ENCODE peak calls at places on chromosomes 6 and 20, in five cellular contexts. One of them, this sample, is unnamed.

GRCh38 chr6:3990692-3991491 is 88.0 kb downstream of the FAM217A start:
- DNase-seq in K562: peak
- DNase-seq in HCT116: peak
- DNase-seq in H1: peak
- DNase-seq in SK-N-SH: peak
- DNase-seq in this sample: peak

GRCh38 chr6:85360794-85361642 is 88.9 kb upstream of the NT5E start:
- DNase-seq in K562: no peak
- DNase-seq in H1: no peak
- DNase-seq in SK-N-SH: no peak
- DNase-seq in HCT116: peak
- DNase-seq in this sample: no peak

GRCh38 chr6:34272022-34272926 is 23.5 kb upstream of the SMIM29 start:
- DNase-seq in K562: peak
- DNase-seq in SK-N-SH: peak
- DNase-seq in HCT116: no peak
- DNase-seq in H1: no peak
- DNase-seq in this sample: no peak

GRCh38 chr6:109303647-109304283 is 78.5 kb downstream of the CD164 start:
- DNase-seq in SK-N-SH: no peak
- DNase-seq in K562: peak
- DNase-seq in H1: no peak
- DNase-seq in HCT116: no peak
- DNase-seq in this sample: no peak

GRCh38 chr6:97215157-97215769 is 67.8 kb downstream of the MMS22L start:
- DNase-seq in K562: peak
- DNase-seq in H1: peak
- DNase-seq in HCT116: peak
- DNase-seq in SK-N-SH: peak
- DNase-seq in this sample: no peak

GRCh38 chr6:33213166-33213988 is 5.1 kb downstream of the RING1 start:
- DNase-seq in H1: no peak
- DNase-seq in SK-N-SH: peak
- DNase-seq in K562: no peak
- DNase-seq in HCT116: no peak
- DNase-seq in this sample: no peak

GRCh38 chr20:9301129-9302072 is 213.0 kb upstream of the LAMP5 start:
- DNase-seq in H1: no peak
- DNase-seq in SK-N-SH: no peak
- DNase-seq in K562: no peak
- DNase-seq in HCT116: peak
- DNase-seq in this sample: no peak

GRCh38 chr6:107418118-107418517 is 41.2 kb downstream of the PDSS2 start:
- DNase-seq in K562: peak
- DNase-seq in SK-N-SH: no peak
- DNase-seq in HCT116: no peak
- DNase-seq in H1: no peak
- DNase-seq in this sample: no peak

GRCh38 chr20:61576372-61576771 is 324.3 kb downstream of the CDH4 start:
- DNase-seq in K562: no peak
- DNase-seq in H1: no peak
- DNase-seq in SK-N-SH: no peak
- DNase-seq in HCT116: no peak
- DNase-seq in this sample: no peak

GRCh38 chr6:41028618-41029486 is 10.2 kb downstream of the UNC5CL start:
- DNase-seq in SK-N-SH: no peak
- DNase-seq in HCT116: no peak
- DNase-seq in H1: no peak
- DNase-seq in K562: no peak
- DNase-seq in this sample: no peak

GRCh38 chr6:163152701-163153100 is 261.8 kb upstream of the QKI start:
- DNase-seq in SK-N-SH: no peak
- DNase-seq in K562: no peak
- DNase-seq in H1: no peak
- DNase-seq in HCT116: no peak
- DNase-seq in this sample: no peak

GRCh38 chr6:19873031-19873430 is 35.9 kb downstream of the ID4 start:
- DNase-seq in H1: no peak
- DNase-seq in HCT116: no peak
- DNase-seq in K562: peak
- DNase-seq in SK-N-SH: peak
- DNase-seq in this sample: no peak

GRCh38 chr20:1301031-1301529 is 27.9 kb downstream of the SDCBP2 start:
- DNase-seq in H1: no peak
- DNase-seq in K562: peak
- DNase-seq in HCT116: peak
- DNase-seq in SK-N-SH: no peak
- DNase-seq in this sample: peak

GRCh38 chr6:47334334-47334733 is 24.6 kb upstream of the TNFRSF21 start:
- DNase-seq in K562: no peak
- DNase-seq in SK-N-SH: no peak
- DNase-seq in HCT116: no peak
- DNase-seq in H1: no peak
- DNase-seq in this sample: no peak

DNA sequence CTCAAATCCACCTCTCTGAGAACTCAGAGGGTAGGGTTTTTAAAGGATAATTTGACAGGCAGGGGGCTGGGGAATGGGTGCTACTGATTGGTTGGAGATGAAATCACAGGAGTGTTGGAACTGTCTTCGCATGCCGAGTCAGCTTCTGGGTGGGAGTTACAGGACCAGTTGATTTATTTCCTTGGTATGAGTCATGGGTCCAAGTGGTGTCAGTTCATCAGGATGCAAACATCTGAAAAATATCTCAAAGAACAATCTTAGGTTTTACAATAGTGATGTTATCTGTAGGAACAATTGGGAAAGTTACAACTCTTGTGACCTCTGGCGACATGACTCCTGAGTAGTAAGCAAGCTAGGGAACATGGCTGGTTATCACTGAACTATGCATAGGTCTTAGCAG is 21.8 kb downstream of the C6orf163 start:
- DNase-seq in H1: no peak
- DNase-seq in K562: peak
- DNase-seq in HCT116: no peak
- DNase-seq in SK-N-SH: no peak
- DNase-seq in this sample: no peak
- TF ChIP-seq YY1 in H1: no peak
- TF ChIP-seq YY1 in K562: no peak
- TF ChIP-seq YY1 in HCT116: no peak
- TF ChIP-seq YY1 in SK-N-SH: no peak
- TF ChIP-seq YY1 in this sample: no peak

DNA sequence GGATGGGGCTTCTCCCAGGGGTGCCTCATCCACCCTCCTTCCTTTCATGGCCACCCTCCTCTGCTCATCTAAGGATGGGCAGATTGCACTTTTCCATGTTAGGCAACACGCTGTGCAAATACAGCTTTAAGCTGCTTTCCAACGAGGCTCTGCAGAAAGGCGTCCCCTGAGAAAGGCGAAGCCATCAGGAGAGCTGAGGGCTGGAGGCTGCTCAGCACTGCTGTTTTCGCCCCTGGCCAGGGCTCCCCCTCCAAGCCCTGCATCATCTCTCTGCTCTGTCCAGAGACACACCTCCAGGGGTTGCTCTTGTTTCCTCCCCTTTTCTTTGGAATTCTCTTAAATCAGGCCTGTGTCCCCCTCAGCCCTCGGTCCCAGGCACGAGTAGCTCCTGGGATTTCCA is 526.1 kb downstream of the CDH26 start:
- DNase-seq in HCT116: no peak
- DNase-seq in H1: no peak
- DNase-seq in K562: no peak
- DNase-seq in SK-N-SH: no peak
- DNase-seq in this sample: no peak
- TF ChIP-seq YY1 in HCT116: no peak
- TF ChIP-seq YY1 in H1: no peak
- TF ChIP-seq YY1 in K562: no peak
- TF ChIP-seq YY1 in SK-N-SH: no peak
- TF ChIP-seq YY1 in this sample: no peak

DNA sequence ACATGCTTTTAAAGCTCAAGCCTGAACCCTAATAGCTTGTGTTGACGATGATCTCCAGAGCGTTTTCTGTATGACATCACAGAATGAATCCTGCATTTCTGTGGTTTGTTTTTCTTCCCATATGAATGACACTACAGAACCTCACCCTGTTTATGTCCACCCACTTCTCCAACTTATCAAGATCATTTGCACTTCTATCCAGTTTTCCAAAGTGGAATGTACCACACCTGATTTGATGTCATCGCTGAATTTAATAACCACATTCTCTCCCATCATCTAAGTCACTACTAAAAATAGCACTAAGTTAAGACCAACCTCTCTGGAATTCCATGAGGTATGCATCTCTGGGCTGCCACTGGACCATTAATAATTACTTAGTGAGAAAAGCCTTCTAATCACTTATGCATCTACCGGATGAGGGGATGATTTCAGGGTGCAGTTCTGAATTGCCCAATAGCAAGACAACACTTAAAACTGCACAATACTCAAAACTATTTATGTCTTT is 33.3 kb upstream of the CITED2 start:
- DNase-seq in HCT116: no peak
- DNase-seq in K562: no peak
- DNase-seq in H1: no peak
- DNase-seq in SK-N-SH: no peak
- DNase-seq in this sample: no peak
- TF ChIP-seq YY1 in HCT116: no peak
- TF ChIP-seq YY1 in K562: no peak
- TF ChIP-seq YY1 in H1: no peak
- TF ChIP-seq YY1 in SK-N-SH: no peak
- TF ChIP-seq YY1 in this sample: no peak

GRCh38 chr6:87212596-87212995 is 57.2 kb downstream of the ZNF292 start:
- DNase-seq in H1: no peak
- DNase-seq in SK-N-SH: no peak
- DNase-seq in K562: no peak
- DNase-seq in HCT116: no peak
- DNase-seq in this sample: no peak
- TF ChIP-seq YY1 in H1: no peak
- TF ChIP-seq YY1 in SK-N-SH: no peak
- TF ChIP-seq YY1 in K562: no peak
- TF ChIP-seq YY1 in HCT116: no peak
- TF ChIP-seq YY1 in this sample: no peak

This sample was measured in NT2/D1.